ENCODE peak calls at places on chromosomes 11 and 22, in six cellular contexts. C, T, Y, K, E and F are unnamed samples.

GRCh38 chr11:127006311-127006710 is 5.7 kb upstream of the KIRREL3 start:
- DNase-seq in C (peak; percentile 69), T (no peak), Y (no peak), K (no peak), E (no peak), F (no peak)

GRCh38 chr11:115764172-115764571 is 260.0 kb upstream of the CADM1 start:
- DNase-seq in C (no peak), T (no peak), Y (no peak), K (no peak), E (no peak), F (no peak)

GRCh38 chr11:62399172-62399867 is 19.5 kb upstream of the SCGB1A1 start:
- DNase-seq in C (no peak), T (no peak), Y (no peak), K (no peak), E (no peak), F (no peak)

GRCh38 chr11:5123802-5124521 is 14.2 kb downstream of the OR52A5 start:
- DNase-seq in C (peak; percentile 79), T (peak; percentile 65), Y (peak; percentile 30), K (no peak), E (peak; percentile 60), F (no peak)

GRCh38 chr11:45698777-45699497 is 33.5 kb upstream of the CHST1 start:
- DNase-seq in C (no peak), T (no peak), Y (no peak), K (no peak), E (no peak), F (no peak)

GRCh38 chr11:72629266-72629665 is 45.0 kb downstream of the PDE2A start:
- DNase-seq in C (no peak), T (no peak), Y (no peak), K (no peak), E (no peak), F (no peak)

GRCh38 chr11:47156333-47156732 is 20.3 kb downstream of the ARFGAP2 start:
- DNase-seq in C (no peak), T (no peak), Y (no peak), K (no peak), E (no peak), F (no peak)

GRCh38 chr11:102345923-102346322 is 1.1 kb upstream of the BIRC2 start:
- DNase-seq in C (peak; percentile 93), T (no peak), Y (no peak), K (no peak), E (no peak), F (no peak)

GRCh38 chr22:28230682-28231081 is 311.6 kb upstream of the PITPNB start:
- DNase-seq in C (peak; percentile 24), T (no peak), Y (no peak), K (no peak), E (no peak), F (no peak)

GRCh38 chr11:45260047-45260446 is 26.1 kb downstream of the SYT13 start:
- DNase-seq in C (no peak), T (no peak), Y (no peak), K (no peak), E (no peak), F (no peak)

GRCh38 chr22:29328566-29329500 is 13.3 kb upstream of the RASL10A start:
- DNase-seq in C (peak; percentile 51), T (no peak), Y (no peak), K (no peak), E (no peak), F (no peak)

GRCh38 chr11:35169754-35170153 is 30.8 kb downstream of the CD44 start:
- DNase-seq in C (no peak), T (no peak), Y (no peak), K (no peak), E (no peak), F (no peak)

GRCh38 chr22:50519151-50519550 is 6.2 kb downstream of the SCO2 start:
- DNase-seq in C (no peak), T (no peak), Y (no peak), K (no peak), E (no peak), F (no peak)

GRCh38 chr22:41094036-41094435 is 1.6 kb downstream of the EP300 start:
- DNase-seq in C (peak; percentile 56), T (peak; percentile 49), Y (no peak), K (no peak), E (no peak), F (no peak)